ENCODE peak calls at places on chromosomes 6 and 20, in five cellular contexts. R is astrocyte, C is adrenal gland, D is HCT116, U is breast epithelium. V is an unnamed sample. For H3K9me3 and H3K27me3, the result is how much of the 10 kb centered on the place peaks cover.

GRCh38 chr6:94349227-94349626 is 929.9 kb upstream of the EPHA7 start:
- DNase-seq in R (no peak), U (no peak), D (no peak), C (no peak), V (no peak)

GRCh38 chr20:38789503-38790209 is 15.8 kb upstream of the PPP1R16B start:
- DNase-seq in D (peak), C (no peak), U (no peak), R (peak), V (peak)

GRCh38 chr6:151286192-151286591 is 46.4 kb downstream of the AKAP12 start:
- DNase-seq in C (peak), U (no peak), R (no peak), D (no peak), V (no peak)

GRCh38 chr6:137868721-137869631 is 1.9 kb downstream of the TNFAIP3 start:
- DNase-seq in R (no peak), C (no peak), U (no peak), D (no peak), V (no peak)

GRCh38 chr6:139129284-139129683 is 5.6 kb upstream of the HECA start:
- DNase-seq in R (peak), D (no peak), C (no peak), U (no peak), V (peak)

GRCh38 chr6:162904069-162904663 is 176.4 kb downstream of the PACRG start:
- DNase-seq in R (no peak), U (no peak), C (no peak), D (no peak), V (no peak)

GRCh38 chr20:43794326-43794725 is 67.5 kb upstream of the GTSF1L start:
- DNase-seq in U (no peak), C (no peak), R (no peak), D (no peak), V (no peak)

GRCh38 chr6:2021713-2022125 is 223.7 kb downstream of the GMDS start:
- DNase-seq in R (peak), D (no peak), U (peak), C (peak), V (peak)

GRCh38 chr20:20003088-20003954 is 13.8 kb upstream of the NAA20 start:
- DNase-seq in U (no peak), D (no peak), C (peak), R (no peak), V (no peak)

GRCh38 chr6:163588211-163588919 is 173.8 kb downstream of the QKI start:
- DNase-seq in U (no peak), R (peak), D (no peak), C (no peak), V (peak)

GRCh38 chr6:65110031-65110430 is 597.0 kb downstream of the EYS start:
- DNase-seq in U (no peak), C (no peak), R (no peak), D (no peak), V (no peak)

GRCh38 chr20:36479938-36480337 is 61.4 kb upstream of the MYL9 start:
- DNase-seq in D (no peak), C (no peak), U (no peak), R (no peak), V (no peak)

GRCh38 chr6:128516514-128516898 is 3.9 kb downstream of the PTPRK start:
- DNase-seq in C (no peak), D (no peak), U (no peak), R (no peak), V (no peak)

GRCh38 chr20:25071722-25072121 is 10.2 kb downstream of the VSX1 start:
- DNase-seq in D (no peak), R (no peak), C (peak), U (peak), V (no peak)

GRCh38 chr20:4613718-4614620 is 107.7 kb upstream of the PRND start:
- DNase-seq in C (peak), D (peak), U (no peak), R (peak), V (peak)

GRCh38 chr6:36769676-36770499 is 69.4 kb downstream of the CPNE5 start:
- DNase-seq in C (no peak), D (no peak), U (no peak), R (peak), V (peak)

GRCh38 chr6:55954436-55954835 is 79.0 kb upstream of the BMP5 start:
- DNase-seq in D (no peak), R (no peak), C (no peak), U (no peak), V (no peak)

GRCh38 chr20:49297605-49298530 is 20.0 kb upstream of the ZNFX1 start:
- DNase-seq in D (no peak), R (no peak), C (peak), U (no peak), V (no peak)

GRCh38 chr20:20196610-20197009 is 144.3 kb downstream of the CFAP61 start:
- DNase-seq in C (no peak), U (no peak), D (no peak), R (no peak), V (no peak)

GRCh38 chr6:106745824-106746610 is 116.6 kb downstream of the QRSL1 start:
- DNase-seq in U (no peak), D (no peak), C (no peak), R (no peak), V (no peak)

GRCh38 chr20:25389858-25390537 is 637 bp downstream of the ABHD12 start:
- DNase-seq in U (no peak), D (no peak), C (peak), R (no peak), V (peak)

GRCh38 chr6:108167449-108167903 is 1.7 kb downstream of the NR2E1 start:
- DNase-seq in U (no peak), D (no peak), R (no peak), C (no peak), V (no peak)

GRCh38 chr6:143243786-143244185 is 183.1 kb downstream of the AIG1 start:
- DNase-seq in C (no peak), R (no peak), U (no peak), D (no peak), V (no peak)

GRCh38 chr20:32507998-32508774 is 76.9 kb downstream of the NOL4L start:
- DNase-seq in C (no peak), D (no peak), R (no peak), U (no peak), V (no peak)

GRCh38 chr6:132527791-132528190 is 10.3 kb upstream of the TAAR9 start:
- DNase-seq in R (no peak), U (no peak), D (peak), C (no peak), V (no peak)

GRCh38 chr6:80674669-80675068 is 568.2 kb downstream of the BCKDHB start:
- DNase-seq in C (no peak), U (no peak), R (no peak), D (no peak), V (no peak)

GRCh38 chr6:14903176-14904088 is 342.4 kb upstream of the JARID2 start:
- DNase-seq in C (no peak), U (no peak), D (no peak), R (no peak), V (no peak)

GRCh38 chr20:50427740-50428462 is 82.3 kb upstream of the PTPN1 start:
- DNase-seq in R (peak), C (peak), U (no peak), D (no peak), V (peak)

GRCh38 chr6:112360498-112360897 is 13.4 kb downstream of the RFPL4B start:
- DNase-seq in C (no peak), R (no peak), U (no peak), D (no peak), V (no peak)

GRCh38 chr6:155894262-155894661 is 438.6 kb upstream of the NOX3 start:
- DNase-seq in R (no peak), C (no peak), U (no peak), D (no peak), V (no peak)

GRCh38 chr6:19837511-19838441 is 606 bp downstream of the ID4 start:
- DNase-seq in D (no peak), C (no peak), U (peak), R (peak), V (peak)

GRCh38 chr6:148144917-148145521 is 197.6 kb upstream of the SASH1 start:
- DNase-seq in D (peak), C (peak), R (peak), U (peak), V (peak)

GRCh38 chr20:45010399-45010828 is 44.1 kb downstream of the STK4 start:
- DNase-seq in U (no peak), D (no peak), C (no peak), R (peak), V (no peak)

GRCh38 chr6:23302499-23302898 is 733.1 kb downstream of the HDGFL1 start:
- DNase-seq in R (no peak), C (no peak), D (no peak), U (no peak), V (no peak)

GRCh38 chr6:127737009-127737486 is 160.1 kb downstream of the C6orf58 start:
- DNase-seq in U (no peak), D (peak), R (peak), C (peak), V (peak)

GRCh38 chr20:49874601-49875116 is 40.7 kb downstream of the SPATA2 start:
- DNase-seq in C (no peak), D (no peak), R (no peak), U (no peak), V (no peak)

GRCh38 chr6:40164345-40164755 is 230.1 kb upstream of the MOCS1 start:
- DNase-seq in R (no peak), C (no peak), D (no peak), U (no peak), V (peak)

GRCh38 chr20:41249781-41250281 is 67.7 kb downstream of the ZHX3 start:
- DNase-seq in D (no peak), R (peak), U (no peak), C (no peak), V (peak)

GRCh38 chr6:322940-323729 is 30.8 kb downstream of the DUSP22 start:
- DNase-seq in C (no peak), R (no peak), D (no peak), U (no peak), V (no peak)

GRCh38 chr6:107731422-107732319 is 92.4 kb downstream of the SCML4 start:
- DNase-seq in C (no peak), U (no peak), R (no peak), D (no peak), V (no peak)

GRCh38 chr20:63351380-63351700 is 9.8 kb downstream of the CHRNA4 start:
- DNase-seq in D (no peak), U (no peak), R (no peak), C (no peak), V (no peak)

GRCh38 chr20:63350196-63350595 is 11.0 kb downstream of the CHRNA4 start:
- DNase-seq in C (no peak), D (no peak), U (no peak), R (no peak), V (no peak)

GRCh38 chr20:63352811-63353221 is 8.3 kb downstream of the CHRNA4 start:
- DNase-seq in D (no peak), C (no peak), R (no peak), U (no peak), V (no peak)

GRCh38 chr20:63350597-63351379 is 10.4 kb downstream of the CHRNA4 start:
- DNase-seq in U (no peak), C (no peak), D (no peak), R (no peak), V (no peak)

GRCh38 chr20:63351811-63352591 is 9.1 kb downstream of the CHRNA4 start:
- DNase-seq in R (no peak), U (no peak), C (no peak), D (no peak), V (no peak)
- H3K9me3 ChIP-seq in R (under half), U (under half), C (under half), D (under half), V (under half)

DNA sequence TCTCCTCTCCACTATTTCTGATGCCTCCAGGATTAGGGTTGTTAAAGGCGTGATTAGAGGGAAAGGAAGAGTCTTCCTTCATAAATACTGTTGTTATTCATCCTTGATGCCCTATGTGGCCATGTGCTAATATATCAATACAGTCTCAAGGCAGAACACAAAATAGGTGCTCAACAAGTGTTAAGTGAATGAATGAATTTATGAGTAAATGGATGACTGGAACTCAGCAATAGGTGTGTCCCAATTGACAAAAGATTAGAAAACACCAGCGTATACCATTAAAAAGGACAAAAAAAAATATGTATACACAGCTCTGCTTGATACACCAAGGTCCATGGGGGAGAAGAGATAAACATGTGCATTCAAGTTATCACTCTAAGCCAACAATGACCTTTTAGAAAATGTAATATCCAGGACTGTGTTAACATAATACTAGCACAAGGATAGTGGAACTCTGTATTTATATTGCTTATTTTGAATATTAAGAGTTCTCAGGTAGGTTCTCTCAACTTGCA is 171.2 kb upstream of the MYLIP start:
- DNase-seq in R (no peak), D (no peak), U (no peak), C (no peak), V (no peak)
- H3K27me3 ChIP-seq in R (under half), D (under half), U (under half), C (under half), V (under half)

GRCh38 chr6:124963416-124964083 is 1.3 kb downstream of the RNF217 start:
- DNase-seq in D (no peak), R (peak), U (no peak), C (no peak), V (peak)

GRCh38 chr6:124960757-124961467 is 1.3 kb upstream of the RNF217 start:
- DNase-seq in R (peak), D (no peak), C (no peak), U (no peak), V (no peak)

GRCh38 chr6:124961784-124962611 is at the start of gene RNF217:
- DNase-seq in C (peak), R (peak), D (no peak), U (no peak), V (peak)

GRCh38 chr6:124962617-124963415 is 579 bp downstream of the RNF217 start:
- DNase-seq in U (no peak), R (peak), C (peak), D (no peak), V (peak)

DNA sequence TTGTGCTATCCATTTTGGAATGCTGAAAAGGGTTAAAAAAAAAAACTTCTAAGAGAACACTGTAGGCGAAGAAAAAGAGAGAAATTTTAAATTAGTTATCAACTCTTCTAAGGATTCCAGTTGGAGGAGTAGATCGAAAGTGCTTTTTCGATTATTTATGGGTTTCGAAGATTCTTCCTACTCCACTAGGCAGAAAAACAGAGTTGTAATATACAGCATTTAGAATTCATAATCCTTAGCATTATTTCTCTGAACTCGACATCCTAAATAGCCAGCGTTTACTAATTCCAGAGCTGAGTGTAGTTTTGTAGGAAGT is 811 bp upstream of the RNF217 start:
- DNase-seq in U (no peak), D (no peak), R (no peak), C (no peak), V (no peak)
- H3K4me3 ChIP-seq in U (peak), D (peak), R (peak), C (peak), V (peak)

DNA sequence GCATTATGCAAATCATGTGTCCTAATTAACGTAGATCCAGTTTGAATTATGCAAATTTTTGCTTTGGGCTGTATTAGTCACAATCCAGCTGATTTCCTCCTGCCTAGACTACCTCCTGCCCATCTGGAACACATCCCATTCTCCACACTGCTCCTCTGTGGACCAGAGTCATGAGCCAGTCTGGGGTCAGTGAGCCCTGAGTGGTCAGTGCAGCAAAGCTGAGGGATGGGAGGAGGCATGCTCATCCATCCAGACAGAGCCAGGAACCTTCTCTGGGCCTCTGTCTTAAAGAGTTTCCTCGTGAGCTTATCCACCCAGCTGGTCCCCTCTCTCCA is 747.9 kb downstream of the PTPRT start:
- DNase-seq in U (no peak), C (no peak), D (no peak), R (no peak), V (no peak)
- H3K9me3 ChIP-seq in U (under half), C (under half), D (under half), R (under half), V (under half)